ENCODE peak calls at places on chromosome 3, in nine cellular contexts. One of them, this sample, is unnamed.

GRCh38 chr3:94862703-94863102 is 799.8 kb downstream of the NSUN3 start:
- DNase-seq in T-helper 1 cell: no peak
- DNase-seq in M059J: peak
- DNase-seq in colonic mucosa: no peak
- DNase-seq in nephron progenitor cell: no peak
- DNase-seq in stimulated activated CD4-positive, alpha-beta T cell treated with anti-CD3 and anti-CD28 coated beads, Interleukin-1b, Interleukin-23, amount 100 ng/mL, for 1 hour: no peak
- DNase-seq in activated naive CD4-positive, alpha-beta T cell treated with anti-CD3 and anti-CD28 coated beads, Interleukin-2, amount 10 ng/mL, durations not matched to agents 7 days and 5 days: no peak
- DNase-seq in HFFc6: no peak
- DNase-seq in NCI-H524: peak
- DNase-seq in this sample: peak

GRCh38 chr3:111735271-111735758 is 123.8 kb upstream of the PHLDB2 start:
- DNase-seq in T-helper 1 cell: no peak
- DNase-seq in M059J: peak
- DNase-seq in colonic mucosa: no peak
- DNase-seq in nephron progenitor cell: no peak
- DNase-seq in stimulated activated CD4-positive, alpha-beta T cell treated with anti-CD3 and anti-CD28 coated beads, Interleukin-1b, Interleukin-23, amount 100 ng/mL, for 1 hour: no peak
- DNase-seq in activated naive CD4-positive, alpha-beta T cell treated with anti-CD3 and anti-CD28 coated beads, Interleukin-2, amount 10 ng/mL, durations not matched to agents 7 days and 5 days: no peak
- DNase-seq in HFFc6: peak
- DNase-seq in NCI-H524: no peak
- DNase-seq in this sample: no peak

GRCh38 chr3:70383360-70383831 is 71.0 kb upstream of the MDFIC2 start:
- DNase-seq in T-helper 1 cell: peak
- DNase-seq in M059J: no peak
- DNase-seq in colonic mucosa: no peak
- DNase-seq in nephron progenitor cell: no peak
- DNase-seq in stimulated activated CD4-positive, alpha-beta T cell treated with anti-CD3 and anti-CD28 coated beads, Interleukin-1b, Interleukin-23, amount 100 ng/mL, for 1 hour: no peak
- DNase-seq in activated naive CD4-positive, alpha-beta T cell treated with anti-CD3 and anti-CD28 coated beads, Interleukin-2, amount 10 ng/mL, durations not matched to agents 7 days and 5 days: no peak
- DNase-seq in HFFc6: no peak
- DNase-seq in NCI-H524: no peak
- DNase-seq in this sample: no peak

GRCh38 chr3:52094591-52095485 is 38.5 kb upstream of the DUSP7 start:
- DNase-seq in T-helper 1 cell: no peak
- DNase-seq in M059J: no peak
- DNase-seq in colonic mucosa: no peak
- DNase-seq in nephron progenitor cell: no peak
- DNase-seq in stimulated activated CD4-positive, alpha-beta T cell treated with anti-CD3 and anti-CD28 coated beads, Interleukin-1b, Interleukin-23, amount 100 ng/mL, for 1 hour: no peak
- DNase-seq in activated naive CD4-positive, alpha-beta T cell treated with anti-CD3 and anti-CD28 coated beads, Interleukin-2, amount 10 ng/mL, durations not matched to agents 7 days and 5 days: no peak
- DNase-seq in HFFc6: no peak
- DNase-seq in NCI-H524: no peak
- DNase-seq in this sample: no peak

GRCh38 chr3:67090472-67090871 is 92.4 kb downstream of the KBTBD8 start:
- DNase-seq in T-helper 1 cell: no peak
- DNase-seq in M059J: peak
- DNase-seq in colonic mucosa: no peak
- DNase-seq in nephron progenitor cell: no peak
- DNase-seq in stimulated activated CD4-positive, alpha-beta T cell treated with anti-CD3 and anti-CD28 coated beads, Interleukin-1b, Interleukin-23, amount 100 ng/mL, for 1 hour: no peak
- DNase-seq in activated naive CD4-positive, alpha-beta T cell treated with anti-CD3 and anti-CD28 coated beads, Interleukin-2, amount 10 ng/mL, durations not matched to agents 7 days and 5 days: no peak
- DNase-seq in HFFc6: peak
- DNase-seq in NCI-H524: no peak
- DNase-seq in this sample: no peak

GRCh38 chr3:169264711-169265110 is 398.8 kb downstream of the MECOM start:
- DNase-seq in T-helper 1 cell: no peak
- DNase-seq in M059J: peak
- DNase-seq in colonic mucosa: peak
- DNase-seq in nephron progenitor cell: no peak
- DNase-seq in stimulated activated CD4-positive, alpha-beta T cell treated with anti-CD3 and anti-CD28 coated beads, Interleukin-1b, Interleukin-23, amount 100 ng/mL, for 1 hour: no peak
- DNase-seq in activated naive CD4-positive, alpha-beta T cell treated with anti-CD3 and anti-CD28 coated beads, Interleukin-2, amount 10 ng/mL, durations not matched to agents 7 days and 5 days: no peak
- DNase-seq in HFFc6: peak
- DNase-seq in NCI-H524: peak
- DNase-seq in this sample: no peak

GRCh38 chr3:40310690-40311089 is 1.2 kb downstream of the EIF1B start:
- DNase-seq in T-helper 1 cell: peak
- DNase-seq in M059J: no peak
- DNase-seq in colonic mucosa: no peak
- DNase-seq in nephron progenitor cell: no peak
- DNase-seq in stimulated activated CD4-positive, alpha-beta T cell treated with anti-CD3 and anti-CD28 coated beads, Interleukin-1b, Interleukin-23, amount 100 ng/mL, for 1 hour: no peak
- DNase-seq in activated naive CD4-positive, alpha-beta T cell treated with anti-CD3 and anti-CD28 coated beads, Interleukin-2, amount 10 ng/mL, durations not matched to agents 7 days and 5 days: no peak
- DNase-seq in HFFc6: no peak
- DNase-seq in NCI-H524: no peak
- DNase-seq in this sample: no peak

GRCh38 chr3:119628816-119629445 is 31.2 kb downstream of the PLA1A start:
- DNase-seq in T-helper 1 cell: no peak
- DNase-seq in M059J: peak
- DNase-seq in colonic mucosa: no peak
- DNase-seq in nephron progenitor cell: no peak
- DNase-seq in stimulated activated CD4-positive, alpha-beta T cell treated with anti-CD3 and anti-CD28 coated beads, Interleukin-1b, Interleukin-23, amount 100 ng/mL, for 1 hour: no peak
- DNase-seq in activated naive CD4-positive, alpha-beta T cell treated with anti-CD3 and anti-CD28 coated beads, Interleukin-2, amount 10 ng/mL, durations not matched to agents 7 days and 5 days: no peak
- DNase-seq in HFFc6: peak
- DNase-seq in NCI-H524: no peak
- DNase-seq in this sample: no peak

GRCh38 chr3:193010191-193010590 is 92.5 kb upstream of the MB21D2 start:
- DNase-seq in T-helper 1 cell: no peak
- DNase-seq in M059J: no peak
- DNase-seq in colonic mucosa: no peak
- DNase-seq in nephron progenitor cell: no peak
- DNase-seq in stimulated activated CD4-positive, alpha-beta T cell treated with anti-CD3 and anti-CD28 coated beads, Interleukin-1b, Interleukin-23, amount 100 ng/mL, for 1 hour: no peak
- DNase-seq in activated naive CD4-positive, alpha-beta T cell treated with anti-CD3 and anti-CD28 coated beads, Interleukin-2, amount 10 ng/mL, durations not matched to agents 7 days and 5 days: no peak
- DNase-seq in HFFc6: no peak
- DNase-seq in NCI-H524: no peak
- DNase-seq in this sample: no peak

This sample was measured in SK-N-DZ.